ENCODE peak calls at places on chromosomes 1 and 21, in five cellular contexts. One of them, this sample, is unnamed.
A peak's percentile ranks its signal among the peaks of the same experiment; 100 is the strongest.

GRCh38 chr1:93433407-93433961 is 14.4 kb upstream of the FNBP1L start:
- DNase-seq in T-cell: no peak
- DNase-seq in transverse colon: peak; percentile 30
- DNase-seq in GM13977: no peak
- DNase-seq in AG08396: no peak
- DNase-seq in this sample: no peak

GRCh38 chr1:29370067-29370466 is 133.7 kb downstream of the PTPRU start:
- DNase-seq in T-cell: no peak
- DNase-seq in transverse colon: no peak
- DNase-seq in GM13977: no peak
- DNase-seq in AG08396: no peak
- DNase-seq in this sample: no peak

GRCh38 chr21:22224261-22224660 is 1226.1 kb downstream of the NCAM2 start:
- DNase-seq in T-cell: no peak
- DNase-seq in transverse colon: no peak
- DNase-seq in GM13977: no peak
- DNase-seq in AG08396: no peak
- DNase-seq in this sample: no peak

GRCh38 chr1:1599030-1599916 is 662 bp downstream of the FNDC10 start:
- DNase-seq in T-cell: no peak
- DNase-seq in transverse colon: no peak
- DNase-seq in GM13977: peak; percentile 83
- DNase-seq in AG08396: peak; percentile 83
- DNase-seq in this sample: peak; percentile 79

GRCh38 chr1:234997201-234998173 is 131.2 kb downstream of the TOMM20 start:
- DNase-seq in T-cell: no peak
- DNase-seq in transverse colon: peak; percentile 95
- DNase-seq in GM13977: no peak
- DNase-seq in AG08396: peak; percentile 87
- DNase-seq in this sample: peak; percentile 96

GRCh38 chr21:41280115-41280919 is 36.3 kb upstream of the FAM3B start:
- DNase-seq in T-cell: no peak
- DNase-seq in transverse colon: no peak
- DNase-seq in GM13977: no peak
- DNase-seq in AG08396: peak; percentile 53
- DNase-seq in this sample: peak; percentile 73

GRCh38 chr1:241412646-241413045 is 55.6 kb upstream of the RGS7 start:
- DNase-seq in T-cell: no peak
- DNase-seq in transverse colon: no peak
- DNase-seq in GM13977: no peak
- DNase-seq in AG08396: no peak
- DNase-seq in this sample: no peak

GRCh38 chr1:109299087-109299983 is 7.5 kb downstream of the MYBPHL start:
- DNase-seq in T-cell: no peak
- DNase-seq in transverse colon: no peak
- DNase-seq in GM13977: no peak
- DNase-seq in AG08396: peak; percentile 81
- DNase-seq in this sample: peak; percentile 89

GRCh38 chr1:92031281-92032110 is 1.7 kb downstream of the EPHX4 start:
- DNase-seq in T-cell: no peak
- DNase-seq in transverse colon: no peak
- DNase-seq in GM13977: no peak
- DNase-seq in AG08396: no peak
- DNase-seq in this sample: no peak

GRCh38 chr21:45894107-45894810 is 87.3 kb upstream of the COL6A1 start:
- DNase-seq in T-cell: no peak
- DNase-seq in transverse colon: peak; percentile 29
- DNase-seq in GM13977: no peak
- DNase-seq in AG08396: peak; percentile 91
- DNase-seq in this sample: peak; percentile 93

GRCh38 chr1:11461738-11462137 is 17.2 kb upstream of the DISP3 start:
- DNase-seq in T-cell: no peak
- DNase-seq in transverse colon: no peak
- DNase-seq in GM13977: no peak
- DNase-seq in AG08396: no peak
- DNase-seq in this sample: no peak

GRCh38 chr1:19974822-19975416 is 4.5 kb downstream of the PLA2G2A start:
- DNase-seq in T-cell: peak; percentile 5
- DNase-seq in transverse colon: peak; percentile 61
- DNase-seq in GM13977: peak; percentile 46
- DNase-seq in AG08396: peak; percentile 85
- DNase-seq in this sample: peak; percentile 91

GRCh38 chr1:176531036-176531435 is 68.1 kb downstream of the PAPPA2 start:
- DNase-seq in T-cell: no peak
- DNase-seq in transverse colon: no peak
- DNase-seq in GM13977: no peak
- DNase-seq in AG08396: no peak
- DNase-seq in this sample: no peak

This sample was measured in AG08395.